ENCODE peak calls at places on chromosome 7, in nine cellular contexts. X, W, G, N, Z, K, D, U and M are unnamed samples.

GRCh38 chr7:7830122-7830878 is 111.9 kb upstream of the RPA3 start:
- DNase-seq in D (no peak), G (no peak), N (peak; percentile 10), Z (no peak), X (no peak), U (no peak), W (no peak), K (no peak), M (no peak)

GRCh38 chr7:38211486-38211885 is 33.4 kb downstream of the STARD3NL start:
- DNase-seq in D (no peak), Z (no peak), W (no peak), G (no peak), U (no peak), X (no peak), N (peak; percentile 56), K (no peak), M (no peak)

GRCh38 chr7:152501506-152501905 is 65.7 kb upstream of the KMT2C start:
- DNase-seq in G (no peak), K (no peak), W (no peak), Z (no peak), X (no peak), D (no peak), N (no peak), U (no peak), M (no peak)

GRCh38 chr7:121113288-121113687 is 124.8 kb downstream of the CPED1 start:
- DNase-seq in W (no peak), X (no peak), U (no peak), Z (no peak), K (no peak), G (no peak), D (no peak), N (no peak), M (peak; percentile 30)

GRCh38 chr7:99648843-99649242 is 31.0 kb downstream of the CYP3A5 start:
- DNase-seq in Z (no peak), X (no peak), D (no peak), U (no peak), K (no peak), W (no peak), N (no peak), G (no peak), M (no peak)

GRCh38 chr7:82595176-82595575 is 151.6 kb upstream of the CACNA2D1 start:
- DNase-seq in U (no peak), W (no peak), N (no peak), Z (no peak), D (no peak), G (no peak), X (no peak), K (no peak), M (no peak)

GRCh38 chr7:26500749-26501352 is 209.2 kb downstream of the SNX10 start:
- DNase-seq in D (no peak), K (no peak), G (no peak), Z (no peak), W (no peak), N (peak; percentile 17), X (peak; percentile 51), U (no peak), M (peak; percentile 37)

GRCh38 chr7:46244752-46245151 is 323.7 kb upstream of the IGFBP3 start:
- DNase-seq in U (no peak), G (no peak), Z (no peak), K (no peak), D (no peak), N (peak; percentile 32), X (no peak), W (peak; percentile 8), M (peak; percentile 66)

GRCh38 chr7:16646427-16647081 is 573 bp downstream of the BZW2 start:
- DNase-seq in X (peak; percentile 29), G (no peak), Z (no peak), U (no peak), N (no peak), W (no peak), K (no peak), D (no peak), M (no peak)

GRCh38 chr7:128022631-128023532 is 8.4 kb downstream of the LRRC4 start:
- DNase-seq in K (no peak), Z (no peak), G (no peak), D (no peak), U (no peak), X (no peak), N (peak; percentile 75), W (peak; percentile 43), M (peak; percentile 81)

GRCh38 chr7:99081209-99081608 is 62.7 kb downstream of the SMURF1 start:
- DNase-seq in Z (no peak), U (no peak), G (no peak), W (no peak), K (no peak), X (no peak), D (no peak), N (no peak), M (no peak)

GRCh38 chr7:114416089-114416990 is 1.7 kb downstream of the FOXP2 start:
- DNase-seq in W (no peak), U (no peak), X (no peak), N (no peak), K (no peak), G (no peak), D (no peak), Z (no peak), M (no peak)

GRCh38 chr7:149495785-149496641 is 1.6 kb downstream of the ZNF746 start:
- DNase-seq in G (peak; percentile 79), D (no peak), X (no peak), Z (no peak), W (peak; percentile 77), U (no peak), N (peak; percentile 84), K (no peak), M (peak; percentile 81)

DNA sequence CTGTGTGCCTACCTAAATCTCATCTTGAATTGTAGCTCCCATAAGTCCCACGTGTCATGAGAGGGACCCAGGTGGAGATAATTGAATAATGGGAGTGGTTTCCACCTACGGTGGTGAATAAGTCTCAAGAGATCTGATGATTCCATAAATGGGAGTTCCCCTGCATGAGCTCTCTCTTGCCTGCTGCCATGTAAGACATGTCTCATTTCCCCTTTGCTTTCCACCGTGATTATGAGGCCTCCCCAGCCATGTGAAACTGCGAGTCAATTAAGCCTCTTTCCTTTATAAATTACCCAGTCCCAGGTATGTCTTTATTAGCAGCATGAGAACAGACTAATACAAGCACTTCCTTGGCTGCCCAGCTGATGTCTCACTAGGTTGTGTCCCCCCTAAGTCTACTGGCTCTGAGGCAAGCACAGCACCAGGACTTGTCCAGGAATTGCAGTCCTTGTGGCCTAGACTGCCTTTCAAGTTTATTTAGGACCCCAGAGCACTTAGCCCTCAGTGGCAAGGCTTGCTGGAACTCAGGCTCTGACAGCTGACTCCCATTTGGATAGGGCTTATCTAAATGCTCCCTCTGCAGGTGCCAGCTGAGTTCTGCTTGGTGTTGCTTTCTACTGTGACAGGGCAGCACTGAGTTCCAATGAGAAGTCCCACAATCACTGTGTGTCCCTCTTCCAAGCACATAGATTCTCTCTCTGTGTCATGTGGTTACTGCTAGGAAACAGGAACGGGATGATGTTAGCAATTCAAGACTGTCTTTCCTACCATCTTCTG is 59.0 kb upstream of the TAS2R16 start:
- DNase-seq in K (no peak), Z (no peak), N (no peak), D (no peak), X (no peak), G (peak; percentile 24), W (no peak), U (no peak), M (no peak)
- TF ChIP-seq CTCF in K (no peak), Z (no peak), N (no peak), D (no peak), X (peak; percentile 20), G (peak; percentile 46), W (no peak), U (no peak), M (no peak)

DNA sequence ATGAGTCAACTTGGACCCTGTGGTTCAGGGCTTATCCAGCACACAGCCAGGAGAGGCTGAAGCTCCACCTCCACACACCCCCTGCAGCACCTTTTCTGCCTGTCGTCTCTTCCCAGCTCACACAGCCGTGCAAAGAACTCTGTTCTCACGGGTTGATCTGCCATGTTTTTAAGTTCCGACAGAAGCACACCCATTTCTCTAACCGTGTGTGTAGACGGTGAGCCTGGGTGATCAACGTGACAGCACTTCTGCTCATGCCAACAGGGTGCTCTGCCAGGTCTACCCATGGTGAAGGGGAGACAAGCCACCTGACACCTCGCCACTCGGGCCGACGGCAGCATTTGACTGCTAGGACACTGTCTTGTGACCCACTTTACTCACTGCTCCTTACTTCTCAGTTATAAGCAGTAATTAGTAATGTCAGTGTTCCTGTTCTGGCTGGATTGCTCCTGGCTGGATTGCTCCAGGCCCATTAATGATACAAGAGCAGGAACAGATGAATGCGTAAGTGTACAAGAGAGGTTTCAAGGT is 90.5 kb downstream of the RNF216 start:
- DNase-seq in G (peak; percentile 68), W (no peak), N (no peak), D (no peak), U (no peak), Z (no peak), X (no peak), K (no peak), M (peak; percentile 29)
- H3K4me3 ChIP-seq in G (peak overlapping the region; percentile 52), W (no peak overlapping the region), N (no peak overlapping the region), D (no peak overlapping the region), U (no peak overlapping the region), Z (peak overlapping the region; percentile 63), X (no peak overlapping the region), K (no peak overlapping the region), M (no peak overlapping the region)

DNA sequence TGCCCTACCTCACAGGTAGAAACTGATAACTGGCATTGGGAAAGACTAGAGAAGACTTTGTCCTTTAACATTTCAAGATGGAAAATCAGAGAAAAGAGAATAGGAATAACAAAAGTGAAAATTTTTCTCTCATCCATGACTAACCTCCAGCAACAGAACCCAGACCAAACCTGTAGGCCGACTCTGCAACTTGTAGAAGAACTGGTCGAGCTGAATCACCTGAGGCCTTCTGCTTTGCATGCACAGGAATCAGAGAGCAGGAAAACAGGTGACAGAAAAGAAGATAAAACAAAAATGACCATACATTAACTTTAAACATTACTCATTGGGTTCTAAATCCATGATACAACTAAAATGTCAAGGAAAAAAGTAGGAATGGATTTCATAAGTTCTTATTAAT is 137.1 kb downstream of the SLC25A13 start:
- DNase-seq in X (no peak), U (no peak), D (no peak), Z (no peak), G (no peak), N (no peak), W (no peak), K (no peak), M (no peak)
- TF ChIP-seq CTCF in X (no peak), U (no peak), D (no peak), Z (no peak), G (no peak), N (no peak), W (no peak), K (no peak), M (no peak)

GRCh38 chr7:20270867-20271266 is 53.7 kb upstream of the MACC1 start:
- DNase-seq in D (no peak), N (no peak), W (no peak), X (peak; percentile 91), Z (no peak), U (peak; percentile 74), K (no peak), G (no peak), M (no peak)
- H3K4me3 ChIP-seq in D (no peak overlapping the region), N (no peak overlapping the region), W (no peak overlapping the region), X (peak overlapping the region; percentile 21), Z (no peak overlapping the region), U (no peak overlapping the region), K (no peak overlapping the region), G (no peak overlapping the region), M (no peak overlapping the region)

GRCh38 chr7:74405191-74405898 is 48.4 kb upstream of the GTF2IRD1 start:
- DNase-seq in N (no peak), U (no peak), W (no peak), D (no peak), X (peak; percentile 21), G (no peak), Z (no peak), K (no peak), M (no peak)
- TF ChIP-seq CTCF in N (peak; percentile 33), U (peak; percentile 20), W (peak; percentile 33), D (peak; percentile 79), X (peak; percentile 56), G (peak; percentile 56), Z (peak; percentile 24), K (no peak), M (no peak)